ENCODE peak calls at places on chromosomes 4 and X, in four cellular contexts. O is WTC11, I is GM12878, B is K562. X is an unnamed sample.

GRCh38 chr4:92814677-92815076 is 510.9 kb downstream of the GRID2 start:
- DNase-seq in O (no peak), I (no peak), B (no peak), X (no peak)

GRCh38 chrX:48487362-48487785 is 11.4 kb downstream of the FTSJ1 start:
- DNase-seq in O (no peak), I (no peak), B (peak), X (peak)

GRCh38 chrX:11886745-11887144 is 128.7 kb downstream of the MSL3 start:
- DNase-seq in O (no peak), I (no peak), B (no peak), X (no peak)

GRCh38 chr4:185911556-185912064 is 99.6 kb upstream of the SORBS2 start:
- DNase-seq in O (no peak), I (no peak), B (no peak), X (no peak)

GRCh38 chr4:142473960-142474338 is 372.2 kb downstream of the INPP4B start:
- DNase-seq in O (no peak), I (no peak), B (no peak), X (no peak)

GRCh38 chrX:44060221-44060620 is 87.0 kb upstream of the NDP start:
- DNase-seq in O (no peak), I (no peak), B (no peak), X (no peak)

GRCh38 chr4:40316333-40316781 is 18.8 kb upstream of the CHRNA9 start:
- DNase-seq in O (no peak), I (peak), B (no peak), X (no peak)

GRCh38 chr4:21692211-21692610 is 256.4 kb downstream of the KCNIP4 start:
- DNase-seq in O (no peak), I (no peak), B (no peak), X (no peak)

GRCh38 chr4:16785800-16786527 is 112.5 kb downstream of the LDB2 start:
- DNase-seq in O (no peak), I (no peak), B (no peak), X (no peak)

GRCh38 chrX:132257116-132257515 is 37.9 kb upstream of the RAP2C start:
- DNase-seq in O (no peak), I (no peak), B (no peak), X (no peak)

GRCh38 chrX:94058728-94059382 is 384.8 kb downstream of the FAM133A start:
- DNase-seq in O (peak), I (no peak), B (peak), X (peak)

GRCh38 chr4:97159625-97160024 is 983.7 kb downstream of the STPG2 start:
- DNase-seq in O (no peak), I (no peak), B (no peak), X (no peak)

GRCh38 chr4:105896984-105897760 is 1.9 kb downstream of the NPNT start:
- DNase-seq in O (no peak), I (no peak), B (no peak), X (no peak)

GRCh38 chr4:105895609-105896460 is 564 bp downstream of the NPNT start:
- DNase-seq in O (peak), I (no peak), B (no peak), X (no peak)

GRCh38 chr4:105895324-105895608 is at the start of gene NPNT:
- DNase-seq in O (no peak), I (no peak), B (no peak), X (no peak)

GRCh38 chr4:105894570-105895323 is 524 bp upstream of the NPNT start:
- DNase-seq in O (peak), I (no peak), B (no peak), X (no peak)

DNA sequence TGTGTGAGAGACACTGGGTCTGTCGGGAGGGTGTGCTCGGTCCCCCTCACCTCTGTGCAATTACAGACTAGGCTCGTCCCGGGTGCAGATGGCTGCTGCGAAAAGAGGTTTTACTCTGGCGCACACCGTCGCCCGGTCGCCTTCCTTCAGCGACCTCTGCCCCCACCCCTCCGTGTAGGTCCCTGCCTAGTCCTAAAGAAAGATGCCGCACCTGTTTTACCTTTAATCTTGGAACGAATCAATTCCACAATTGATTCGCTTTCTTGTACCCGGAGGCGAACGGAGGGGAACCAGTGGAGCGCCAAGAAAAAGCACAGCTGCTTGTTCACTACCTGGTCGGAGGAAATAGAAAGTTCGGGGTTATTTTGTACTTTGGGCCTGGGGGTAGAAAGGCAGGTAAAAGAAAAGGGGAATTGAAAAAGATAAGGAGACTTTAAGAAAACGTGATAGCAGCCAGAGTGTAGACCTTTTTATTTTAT is 1.2 kb downstream of the NPNT start:
- DNase-seq in O (no peak), I (no peak), B (no peak), X (no peak)
- TF ChIP-seq CBFB in O (no peak), I (peak), B (no peak), X (no peak)

GRCh38 chrX:24954732-24955131 is 61.0 kb downstream of the ARX start:
- DNase-seq in O (no peak), I (no peak), B (no peak), X (no peak)

GRCh38 chrX:24961809-24962208 is 54.0 kb downstream of the ARX start:
- DNase-seq in O (no peak), I (no peak), B (no peak), X (no peak)

GRCh38 chrX:24955372-24955771 is 60.4 kb downstream of the ARX start:
- DNase-seq in O (no peak), I (no peak), B (no peak), X (no peak)

GRCh38 chrX:24956828-24957227 is 58.9 kb downstream of the ARX start:
- DNase-seq in O (no peak), I (no peak), B (no peak), X (no peak)
- TF ChIP-seq CBFB in O (no peak), I (no peak), B (no peak), X (no peak)

DNA sequence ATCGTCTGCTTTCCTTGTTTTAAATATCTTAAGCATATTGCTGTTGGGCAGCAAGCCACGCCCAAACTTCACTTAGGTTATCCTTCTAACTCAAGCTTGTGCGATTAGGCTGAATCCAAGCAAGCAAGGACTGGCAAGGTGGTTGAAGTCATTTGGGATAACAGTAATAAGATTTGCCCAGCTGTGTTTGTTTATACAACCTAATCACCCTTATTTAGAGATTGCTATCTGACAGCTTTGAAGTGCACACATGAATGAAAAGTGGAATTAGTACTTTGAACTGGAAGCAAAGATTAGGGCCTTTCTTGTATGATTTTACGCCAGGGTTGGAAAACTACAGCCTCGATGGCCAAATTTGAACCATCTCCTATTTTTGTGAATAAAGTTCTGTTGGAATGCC is 182.1 kb downstream of the ASB9 start:
- DNase-seq in O (no peak), I (no peak), B (no peak), X (peak)
- TF ChIP-seq CBFB in O (no peak), I (no peak), B (no peak), X (no peak)

DNA sequence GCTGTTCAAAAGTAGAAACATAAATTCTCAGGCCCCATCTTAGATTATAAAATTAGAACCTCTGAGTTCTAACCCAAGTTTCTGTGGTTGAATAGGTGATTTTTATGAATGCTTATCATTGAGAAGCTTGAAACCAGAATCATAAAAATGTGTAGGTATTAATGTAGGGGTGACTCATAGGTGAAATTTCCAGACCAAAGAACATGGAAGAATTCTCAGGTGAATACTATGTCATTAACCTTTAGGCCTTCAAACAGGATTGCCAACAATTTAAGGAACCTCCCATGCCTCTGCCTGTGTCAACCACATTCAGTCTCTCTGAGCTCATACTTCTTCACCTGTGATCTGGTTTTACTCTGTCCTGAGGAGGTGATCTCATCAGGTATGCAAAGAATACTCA is 177.8 kb downstream of the NPFFR2 start:
- DNase-seq in O (no peak), I (no peak), B (no peak), X (no peak)
- TF ChIP-seq CBFB in O (no peak), I (no peak), B (no peak), X (no peak)

GRCh38 chrX:46168254-46168653 is 377.0 kb downstream of the ZNF674 start:
- DNase-seq in O (no peak), I (no peak), B (no peak), X (no peak)
- TF ChIP-seq CBFB in O (no peak), I (no peak), B (no peak), X (no peak)

GRCh38 chr4:128974203-128974602 is 119.1 kb downstream of the SCLT1 start:
- DNase-seq in O (no peak), I (no peak), B (no peak), X (no peak)
- TF ChIP-seq CBFB in O (no peak), I (no peak), B (no peak), X (no peak)

GRCh38 chr4:146257511-146257910 is 43.2 kb downstream of the REELD1 start:
- DNase-seq in O (no peak), I (no peak), B (no peak), X (no peak)

GRCh38 chr4:146263785-146264184 is 49.4 kb downstream of the REELD1 start:
- DNase-seq in O (no peak), I (no peak), B (no peak), X (no peak)

GRCh38 chr4:146256328-146256727 is 42.0 kb downstream of the REELD1 start:
- DNase-seq in O (no peak), I (no peak), B (no peak), X (no peak)

GRCh38 chr4:146261046-146261445 is 46.7 kb downstream of the REELD1 start:
- DNase-seq in O (no peak), I (no peak), B (no peak), X (no peak)

GRCh38 chr4:146260521-146260920 is 46.2 kb downstream of the REELD1 start:
- DNase-seq in O (no peak), I (no peak), B (no peak), X (no peak)
- TF ChIP-seq CBFB in O (no peak), I (no peak), B (no peak), X (no peak)